ENCODE peak calls at places on chromosomes 13 and 19, in five cellular contexts. U is thoracic aorta, E is right atrium auricular region, R is uterus, P is breast epithelium. I is an unnamed sample.

GRCh38 chr13:25901460-25902376 is 150.1 kb downstream of the SHISA2 start:
- DNase-seq in U (no peak), E (no peak), R (no peak), P (no peak), I (peak; percentile 96)

GRCh38 chr13:98450495-98451167 is 126.3 kb downstream of the STK24 start:
- DNase-seq in U (no peak), E (no peak), R (no peak), P (no peak), I (no peak)

GRCh38 chr13:21242236-21242635 is 65.8 kb downstream of the MRPL57 start:
- DNase-seq in U (no peak), E (no peak), R (no peak), P (no peak), I (no peak)

GRCh38 chr13:74930402-74931165 is 551.4 kb downstream of the TBC1D4 start:
- DNase-seq in U (no peak), E (no peak), R (no peak), P (no peak), I (peak; percentile 86)

GRCh38 chr13:50386527-50387123 is 371.4 kb downstream of the KCNRG start:
- DNase-seq in U (no peak), E (no peak), R (no peak), P (no peak), I (peak; percentile 12)

GRCh38 chr13:32426191-32426980 is 1.5 kb downstream of the N4BP2L1 start:
- DNase-seq in U (no peak), E (no peak), R (no peak), P (no peak), I (no peak)

GRCh38 chr13:46893820-46894533 is 2.9 kb downstream of the HTR2A start:
- DNase-seq in U (no peak), E (peak; percentile 73), R (peak; percentile 62), P (no peak), I (peak; percentile 56)

GRCh38 chr19:5107432-5108122 is 138.7 kb downstream of the KDM4B start:
- DNase-seq in U (no peak), E (no peak), R (no peak), P (no peak), I (no peak)

GRCh38 chr13:26372747-26373146 is 118.8 kb downstream of the CDK8 start:
- DNase-seq in U (no peak), E (no peak), R (no peak), P (no peak), I (no peak)

GRCh38 chr19:13072206-13072898 is 30.3 kb downstream of the LYL1 start:
- DNase-seq in U (no peak), E (no peak), R (no peak), P (no peak), I (no peak)

GRCh38 chr13:25732146-25732865 is 319.5 kb downstream of the SHISA2 start:
- DNase-seq in U (no peak), E (no peak), R (no peak), P (no peak), I (no peak)

GRCh38 chr13:91362908-91363307 is 15.4 kb downstream of the MIR17HG start:
- DNase-seq in U (no peak), E (no peak), R (no peak), P (no peak), I (no peak)

GRCh38 chr19:55552620-55553019 is 7.3 kb upstream of the SBK3 start:
- DNase-seq in U (no peak), E (no peak), R (no peak), P (peak; percentile 38), I (no peak)

GRCh38 chr19:39351537-39352037 is 9.4 kb downstream of the SAMD4B start:
- DNase-seq in U (no peak), E (no peak), R (no peak), P (no peak), I (no peak)

GRCh38 chr13:21661510-21661909 is 9.4 kb upstream of the FGF9 start:
- DNase-seq in U (no peak), E (no peak), R (no peak), P (no peak), I (no peak)

GRCh38 chr19:11345122-11345752 is 831 bp downstream of the TMEM205 start:
- DNase-seq in U (no peak), E (no peak), R (no peak), P (no peak), I (peak; percentile 63)

GRCh38 chr13:51587372-51587771 is 3.1 kb downstream of the WDFY2 start:
- DNase-seq in U (no peak), E (no peak), R (no peak), P (no peak), I (no peak)

GRCh38 chr13:51590966-51591627 is 6.8 kb downstream of the WDFY2 start:
- DNase-seq in U (no peak), E (no peak), R (peak; percentile 28), P (no peak), I (peak; percentile 68)

GRCh38 chr13:51590231-51590630 is 6.0 kb downstream of the WDFY2 start:
- DNase-seq in U (no peak), E (no peak), R (no peak), P (no peak), I (no peak)

GRCh38 chr13:51588406-51588949 is 4.2 kb downstream of the WDFY2 start:
- DNase-seq in U (no peak), E (no peak), R (no peak), P (no peak), I (no peak)

GRCh38 chr13:51589793-51590192 is 5.5 kb downstream of the WDFY2 start:
- DNase-seq in U (no peak), E (no peak), R (no peak), P (no peak), I (no peak)
- H3K27ac ChIP-seq in U (no peak overlapping the region), E (no peak overlapping the region), R (no peak overlapping the region), P (peak overlapping the region; percentile 22), I (no peak overlapping the region)

GRCh38 chr19:47158879-47159509 is 28.4 kb downstream of the SAE1 start:
- DNase-seq in U (no peak), E (no peak), R (no peak), P (no peak), I (no peak)
- H3K27ac ChIP-seq in U (peak overlapping the region; percentile 84), E (peak overlapping the region; percentile 80), R (peak overlapping the region; percentile 62), P (peak overlapping the region; percentile 89), I (no peak overlapping the region)

DNA sequence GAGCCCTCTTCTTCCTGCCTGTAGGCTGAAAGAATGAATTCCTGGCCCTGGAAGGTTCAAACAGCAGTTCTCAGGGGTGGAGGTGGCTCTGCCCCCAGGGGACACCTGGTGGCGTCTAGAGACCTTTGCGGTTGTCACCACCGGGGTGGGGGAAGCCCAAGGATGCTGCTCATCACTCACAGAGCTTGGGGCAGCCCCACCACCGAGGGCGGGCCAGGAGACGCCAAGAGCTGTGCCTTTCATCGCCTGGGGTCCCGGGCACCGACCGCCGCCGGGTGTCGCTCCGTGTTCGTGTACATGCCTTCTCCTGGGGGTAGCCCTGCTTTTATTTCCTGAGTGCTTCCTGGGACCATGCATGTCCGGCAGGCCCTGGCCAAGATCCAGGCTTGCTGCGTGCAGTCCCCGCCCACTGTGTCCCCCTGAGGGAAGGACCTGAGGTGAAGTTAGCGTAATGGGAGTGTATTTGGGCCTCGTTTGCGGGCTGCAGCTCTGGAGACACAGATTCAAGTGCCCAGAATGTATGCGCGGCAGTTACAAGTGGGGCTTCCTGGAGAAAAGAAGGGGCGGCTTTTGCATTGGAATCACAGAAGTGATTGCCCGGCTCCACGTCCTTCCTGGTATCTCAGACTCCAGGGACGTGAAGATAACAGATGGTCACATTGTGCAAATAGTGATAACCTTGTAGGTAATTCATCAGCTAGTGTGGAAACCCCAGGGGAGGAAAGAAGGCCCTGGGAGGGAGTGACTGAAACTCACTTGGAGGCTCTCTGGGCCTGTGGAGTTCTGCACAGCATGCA is 7.8 kb downstream of the DOT1L start:
- DNase-seq in U (no peak), E (no peak), R (no peak), P (no peak), I (no peak)
- H3K27ac ChIP-seq in U (no peak overlapping the region), E (peak overlapping the region; percentile 99), R (no peak overlapping the region), P (peak overlapping the region; percentile 23), I (no peak overlapping the region)

GRCh38 chr13:36819064-36819810 is at the start of gene RFXAP:
- DNase-seq in U (peak; percentile 41), E (peak; percentile 85), R (peak; percentile 86), P (peak; percentile 66), I (peak; percentile 76)

GRCh38 chr13:36818483-36819063 is 449 bp upstream of the RFXAP start:
- DNase-seq in U (no peak), E (no peak), R (no peak), P (no peak), I (no peak)

GRCh38 chr13:36817996-36818395 is 1.0 kb upstream of the RFXAP start:
- DNase-seq in U (no peak), E (no peak), R (no peak), P (no peak), I (no peak)

GRCh38 chr13:36819811-36820140 is 754 bp downstream of the RFXAP start:
- DNase-seq in U (no peak), E (no peak), R (no peak), P (no peak), I (peak; percentile 21)

DNA sequence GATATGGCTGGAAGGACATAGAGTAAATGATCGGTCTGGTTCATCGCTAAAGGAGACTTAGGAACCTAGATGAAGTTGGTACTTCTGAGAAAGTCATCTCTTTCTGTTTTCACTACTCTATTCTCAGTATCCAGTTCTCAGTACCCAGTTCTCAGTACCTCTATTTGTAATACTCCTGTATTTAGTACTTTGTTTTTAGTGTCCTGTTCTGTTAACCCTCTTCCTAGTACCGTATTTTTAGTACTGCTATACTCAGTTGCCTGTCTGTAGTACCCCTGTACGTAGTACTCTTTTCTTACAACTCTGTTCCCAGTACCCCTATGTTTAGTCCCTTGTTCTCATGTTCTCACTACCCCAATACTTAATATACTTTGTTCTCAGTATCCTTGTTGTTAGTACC is 1.2 kb downstream of the RFXAP start:
- DNase-seq in U (no peak), E (no peak), R (no peak), P (no peak), I (no peak)
- H3K27ac ChIP-seq in U (peak overlapping the region; percentile 38), E (no peak overlapping the region), R (no peak overlapping the region), P (no peak overlapping the region), I (no peak overlapping the region)

DNA sequence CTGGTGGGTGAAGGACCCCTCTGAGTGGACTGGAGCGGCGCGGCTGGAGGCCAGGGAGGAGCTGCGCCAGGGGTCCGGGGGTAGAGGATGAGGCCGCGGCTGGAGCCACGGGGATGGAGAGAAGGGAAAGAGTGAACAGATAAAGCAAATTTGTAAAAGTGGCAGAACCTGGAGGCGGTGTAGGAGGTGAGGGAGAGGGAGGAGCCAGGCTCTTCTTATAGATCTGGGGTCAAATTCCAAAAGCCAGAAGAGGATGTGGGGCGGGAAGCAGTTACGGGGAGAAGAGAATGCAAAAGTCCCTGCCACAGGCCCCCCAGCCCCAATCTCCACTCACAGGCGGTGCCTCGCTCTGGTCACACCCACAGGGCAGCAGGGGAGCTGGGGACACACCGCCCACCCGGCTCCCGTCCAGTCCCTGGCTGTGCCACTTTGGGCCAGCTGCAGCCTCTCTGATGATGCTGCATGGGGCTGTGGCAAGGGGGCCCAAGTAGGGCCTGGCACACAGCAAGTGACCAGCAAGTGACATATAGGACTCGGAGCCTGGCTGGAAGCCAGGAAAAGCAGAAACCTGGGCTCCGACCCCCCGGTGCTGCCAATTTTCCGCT is 11.1 kb downstream of the LRRC4B start:
- DNase-seq in U (no peak), E (no peak), R (no peak), P (no peak), I (no peak)
- H3K27ac ChIP-seq in U (no peak overlapping the region), E (no peak overlapping the region), R (no peak overlapping the region), P (no peak overlapping the region), I (no peak overlapping the region)

GRCh38 chr19:7631577-7631976 is 1.9 kb downstream of the PCP2 start:
- DNase-seq in U (no peak), E (no peak), R (no peak), P (no peak), I (no peak)
- H3K27ac ChIP-seq in U (no peak overlapping the region), E (no peak overlapping the region), R (no peak overlapping the region), P (no peak overlapping the region), I (no peak overlapping the region)

I was measured in PC-3.